ENCODE peak calls at places on chromosomes 13 and 19, in four cellular contexts. One of them, this sample, is unnamed.

GRCh38 chr13:20127563-20128458 is 33.0 kb downstream of the GJA3 start:
- DNase-seq in H54: no peak
- DNase-seq in stimulated activated CD8-positive, alpha-beta memory T cell treated with anti-CD3 and anti-CD28 coated beads, Interleukin-2, amount 100 ng/mL, for 48 hours: no peak
- DNase-seq in uterus: peak
- DNase-seq in this sample: peak

GRCh38 chr13:32881074-32881791 is 135.0 kb upstream of the KL start:
- DNase-seq in H54: no peak
- DNase-seq in stimulated activated CD8-positive, alpha-beta memory T cell treated with anti-CD3 and anti-CD28 coated beads, Interleukin-2, amount 100 ng/mL, for 48 hours: no peak
- DNase-seq in uterus: peak
- DNase-seq in this sample: no peak

GRCh38 chr13:97223711-97224461 is 1.8 kb downstream of the MBNL2 start:
- DNase-seq in H54: peak
- DNase-seq in stimulated activated CD8-positive, alpha-beta memory T cell treated with anti-CD3 and anti-CD28 coated beads, Interleukin-2, amount 100 ng/mL, for 48 hours: no peak
- DNase-seq in uterus: peak
- DNase-seq in this sample: peak

GRCh38 chr19:17938092-17938845 is 5.5 kb downstream of the CCDC124 start:
- DNase-seq in H54: peak
- DNase-seq in stimulated activated CD8-positive, alpha-beta memory T cell treated with anti-CD3 and anti-CD28 coated beads, Interleukin-2, amount 100 ng/mL, for 48 hours: peak
- DNase-seq in uterus: peak
- DNase-seq in this sample: peak

GRCh38 chr13:78657699-78658629 is 991 bp downstream of the OBI1 start:
- DNase-seq in H54: no peak
- DNase-seq in stimulated activated CD8-positive, alpha-beta memory T cell treated with anti-CD3 and anti-CD28 coated beads, Interleukin-2, amount 100 ng/mL, for 48 hours: no peak
- DNase-seq in uterus: no peak
- DNase-seq in this sample: no peak

GRCh38 chr13:113916330-113916815 is 52.5 kb upstream of the GAS6 start:
- DNase-seq in H54: no peak
- DNase-seq in stimulated activated CD8-positive, alpha-beta memory T cell treated with anti-CD3 and anti-CD28 coated beads, Interleukin-2, amount 100 ng/mL, for 48 hours: no peak
- DNase-seq in uterus: no peak
- DNase-seq in this sample: no peak

GRCh38 chr13:35887028-35887666 is 244.0 kb downstream of the DCLK1 start:
- DNase-seq in H54: no peak
- DNase-seq in stimulated activated CD8-positive, alpha-beta memory T cell treated with anti-CD3 and anti-CD28 coated beads, Interleukin-2, amount 100 ng/mL, for 48 hours: no peak
- DNase-seq in uterus: no peak
- DNase-seq in this sample: no peak

GRCh38 chr19:46755853-46756543 is 9.7 kb upstream of the STRN4 start:
- DNase-seq in H54: no peak
- DNase-seq in stimulated activated CD8-positive, alpha-beta memory T cell treated with anti-CD3 and anti-CD28 coated beads, Interleukin-2, amount 100 ng/mL, for 48 hours: no peak
- DNase-seq in uterus: no peak
- DNase-seq in this sample: no peak

GRCh38 chr19:49847731-49848696 is 2.9 kb upstream of the PTOV1 start:
- DNase-seq in H54: peak
- DNase-seq in stimulated activated CD8-positive, alpha-beta memory T cell treated with anti-CD3 and anti-CD28 coated beads, Interleukin-2, amount 100 ng/mL, for 48 hours: no peak
- DNase-seq in uterus: no peak
- DNase-seq in this sample: no peak